ENCODE peak calls at places on chromosomes 5 and 9, in four cellular contexts. I is K562, W is HEK293T, O is HepG2. A is an unnamed sample.

GRCh38 chr5:159102294-159102934 is 2.7 kb upstream of the EBF1 start:
- DNase-seq in O (no peak), W (no peak), I (no peak), A (no peak)

GRCh38 chr9:125243792-125244260 is 2.7 kb upstream of the HSPA5 start:
- DNase-seq in W (no peak), O (no peak), I (no peak), A (no peak)

GRCh38 chr5:67908145-67908765 is 307.3 kb upstream of the PIK3R1 start:
- DNase-seq in I (no peak), O (no peak), W (no peak), A (no peak)

GRCh38 chr9:138112090-138112748 is 234.6 kb downstream of the CACNA1B start:
- DNase-seq in I (no peak), O (no peak), W (no peak), A (no peak)

GRCh38 chr9:107694390-107694789 is 204.8 kb upstream of the KLF4 start:
- DNase-seq in I (no peak), O (no peak), W (no peak), A (no peak)

GRCh38 chr9:91360551-91361293 is 996 bp downstream of the AUH start:
- DNase-seq in I (no peak), O (no peak), W (no peak), A (no peak)

GRCh38 chr9:120655005-120655622 is 59.2 kb downstream of the MEGF9 start:
- DNase-seq in W (no peak), O (no peak), I (no peak), A (no peak)

GRCh38 chr5:102289251-102289899 is 6.7 kb downstream of the SLCO4C1 start:
- DNase-seq in O (peak; percentile 15), I (no peak), W (no peak), A (no peak)

GRCh38 chr5:134103998-134104612 is 10.4 kb upstream of the TCF7 start:
- DNase-seq in O (no peak), I (no peak), W (no peak), A (no peak)

GRCh38 chr5:83031391-83031790 is 45.8 kb downstream of the TMEM167A start:
- DNase-seq in I (no peak), W (no peak), O (no peak), A (no peak)

GRCh38 chr9:125430611-125431305 is 169.1 kb downstream of the GAPVD1 start:
- DNase-seq in O (no peak), W (no peak), I (no peak), A (peak; percentile 4)

GRCh38 chr9:131807131-131807990 is 67.5 kb upstream of the RAPGEF1 start:
- DNase-seq in O (no peak), I (no peak), W (no peak), A (peak; percentile 73)

GRCh38 chr5:126354012-126354856 is 69.0 kb upstream of the GRAMD2B start:
- DNase-seq in I (no peak), W (peak; percentile 31), O (peak; percentile 58), A (no peak)

GRCh38 chr5:73296772-73297171 is 123.8 kb downstream of the TMEM174 start:
- DNase-seq in I (peak; percentile 46), W (no peak), O (no peak), A (no peak)

GRCh38 chr5:35860686-35861085 is 4.0 kb downstream of the IL7R start:
- DNase-seq in O (no peak), W (no peak), I (no peak), A (no peak)

GRCh38 chr5:168315991-168316578 is 24.6 kb downstream of the WWC1 start:
- DNase-seq in O (peak; percentile 86), I (no peak), W (no peak), A (no peak)

GRCh38 chr9:105332471-105332870 is 88.0 kb downstream of the SLC44A1 start:
- DNase-seq in O (no peak), I (no peak), W (no peak), A (no peak)

GRCh38 chr9:13690595-13690994 is 411.1 kb upstream of the MPDZ start:
- DNase-seq in W (no peak), O (no peak), I (no peak), A (no peak)
- TF ChIP-seq ELF4 in W (no peak), O (no peak), I (no peak), A (no peak)

DNA sequence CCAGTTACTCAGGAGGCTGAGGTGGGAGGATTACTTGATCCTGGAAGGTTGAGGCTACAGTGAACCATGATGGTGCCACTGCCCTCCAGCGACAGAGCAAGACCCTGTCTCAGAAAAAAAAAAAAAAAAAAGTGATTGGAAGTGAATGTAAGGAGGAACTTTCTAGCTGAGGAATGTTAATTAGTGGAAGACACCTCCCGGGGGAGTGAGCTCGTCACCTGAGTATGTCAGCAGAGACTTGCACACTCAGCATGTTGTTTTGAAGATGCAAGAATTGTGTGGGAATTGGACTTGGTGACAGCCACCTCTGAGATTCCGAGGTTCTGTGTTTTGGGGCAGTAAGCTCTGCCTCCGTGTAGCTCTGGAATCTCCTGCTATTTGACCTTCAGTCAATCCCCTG is 3.6 kb downstream of the SYNPO start:
- DNase-seq in W (no peak), I (no peak), O (no peak), A (no peak)
- TF ChIP-seq ELF4 in W (no peak), I (no peak), O (no peak), A (no peak)

GRCh38 chr5:90170231-90170630 is 239.3 kb downstream of the CETN3 start:
- DNase-seq in O (no peak), W (no peak), I (no peak), A (no peak)
- TF ChIP-seq ELF4 in O (no peak), W (no peak), I (no peak), A (no peak)

GRCh38 chr5:174723979-174724483 is 351 bp upstream of the MSX2 start:
- DNase-seq in W (no peak), I (no peak), O (no peak), A (no peak)
- TF ChIP-seq ELF4 in W (peak; percentile 30), I (no peak), O (no peak), A (no peak)

DNA sequence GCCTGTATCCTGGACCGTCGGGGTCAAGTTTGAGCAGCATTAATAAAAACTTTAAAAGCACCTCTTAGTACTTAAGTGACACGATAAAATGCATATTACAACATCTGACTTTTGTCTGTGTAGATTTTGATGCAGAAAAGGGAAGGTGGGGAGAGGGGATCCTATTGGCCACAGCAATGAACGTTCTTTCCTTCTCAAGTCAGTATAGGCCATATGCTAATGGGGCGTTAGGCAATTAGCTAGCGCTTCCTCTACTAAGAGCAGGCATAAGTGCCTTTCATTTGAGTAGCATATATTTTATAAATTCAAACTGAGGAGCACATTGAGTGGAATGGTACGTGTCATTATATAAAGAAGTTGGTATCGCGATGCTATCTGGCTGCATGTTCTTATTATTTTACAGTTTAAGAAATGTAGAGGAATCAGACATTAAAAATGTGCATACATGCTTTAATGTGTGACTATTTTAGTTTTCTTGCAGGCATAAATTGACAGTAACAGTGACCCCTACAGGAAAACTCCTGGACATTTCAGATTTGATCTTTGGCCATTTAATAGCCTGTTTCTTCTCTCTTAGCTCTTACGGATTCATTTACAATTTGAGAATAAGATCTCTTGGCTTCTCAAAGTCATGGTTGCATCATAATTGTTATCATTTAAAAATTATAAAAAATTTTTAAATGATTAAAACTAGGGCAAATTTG is 1.1 kb upstream of the GNA14 start:
- DNase-seq in W (no peak), O (peak; percentile 19), I (no peak), A (no peak)
- TF ChIP-seq ELF4 in W (no peak), O (no peak), I (no peak), A (no peak)

DNA sequence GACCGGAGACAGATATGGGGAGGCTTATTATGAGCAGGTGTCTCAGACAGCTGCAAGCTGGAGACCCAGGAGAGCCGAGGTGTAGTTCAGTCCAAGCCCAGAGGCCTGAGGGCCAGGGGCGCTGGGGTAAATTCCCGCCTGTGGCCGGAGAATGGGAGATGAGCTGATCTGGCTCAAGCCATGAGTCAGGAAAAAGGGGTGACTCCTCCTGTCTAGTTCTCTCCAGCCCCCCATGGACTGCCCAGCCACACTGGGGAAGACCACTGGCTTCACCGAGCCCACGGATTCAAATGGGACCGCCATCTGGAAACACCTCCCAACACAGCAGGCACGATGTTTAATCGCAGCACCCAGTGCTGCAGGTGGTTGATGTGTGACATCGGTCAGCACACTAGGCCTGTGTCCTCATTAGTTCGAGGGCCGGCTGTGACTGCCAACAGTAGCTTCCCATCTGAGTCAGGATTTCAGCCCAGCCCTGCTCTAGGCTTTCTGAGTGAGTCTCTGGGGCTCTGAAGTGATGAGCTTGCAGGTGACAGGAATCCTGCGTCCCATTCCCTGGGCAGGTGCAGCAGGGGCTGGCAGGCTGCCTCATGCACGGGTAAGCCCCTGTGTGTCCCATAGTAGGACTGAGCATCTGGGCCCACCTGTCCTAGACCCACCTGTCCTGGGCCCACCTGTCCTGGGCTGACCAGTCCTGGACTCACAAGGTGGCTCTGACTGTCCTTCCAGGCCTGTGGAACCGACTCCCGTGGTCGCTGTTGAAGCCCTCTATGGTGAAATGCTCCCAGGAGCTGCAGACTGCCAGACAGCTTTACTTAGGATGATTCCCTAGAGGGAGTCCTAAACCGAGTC is 49.7 kb downstream of the AHRR start:
- DNase-seq in I (no peak), W (no peak), O (no peak), A (peak; percentile 11)
- TF ChIP-seq ELF4 in I (no peak), W (no peak), O (no peak), A (no peak)